ENCODE peak calls at places on chromosomes 5 and 9, in eight cellular contexts. L is fibroblast of lung; M is pancreas; A is NCI-H460; N is AG09309; R is RPMI8226; K is activated CD4-positive, alpha-beta T cell treated with anti-CD3 and anti-CD28 coated beads, Interleukin-2, amount 50 U/mL, for 48 hours; O is A673. S is an unnamed sample.
A peak's percentile ranks its signal among the peaks of the same experiment; 100 is the strongest.

GRCh38 chr5:167579701-167580045 is 711.8 kb upstream of the WWC1 start:
- DNase-seq in L (peak; percentile 69), M (no peak), A (no peak), N (peak; percentile 69), R (no peak), K (no peak), O (no peak), S (no peak)

GRCh38 chr5:151675956-151676712 is 10.6 kb downstream of the SPARC start:
- DNase-seq in L (no peak), M (no peak), A (no peak), N (no peak), R (no peak), K (no peak), O (peak; percentile 33), S (no peak)

GRCh38 chr9:132474253-132474652 is 64.2 kb downstream of the CFAP77 start:
- DNase-seq in L (no peak), M (no peak), A (no peak), N (no peak), R (no peak), K (no peak), O (no peak), S (no peak)

GRCh38 chr5:181045316-181045715 is 5.2 kb downstream of the BTNL9 start:
- DNase-seq in L (no peak), M (no peak), A (no peak), N (no peak), R (no peak), K (no peak), O (no peak), S (no peak)

GRCh38 chr5:135221696-135222095 is 177.3 kb downstream of the MACROH2A1 start:
- DNase-seq in L (no peak), M (no peak), A (no peak), N (no peak), R (no peak), K (no peak), O (no peak), S (no peak)

GRCh38 chr5:146041180-146041789 is 64.1 kb downstream of the PLAC8L1 start:
- DNase-seq in L (no peak), M (no peak), A (no peak), N (no peak), R (peak; percentile 20), K (no peak), O (peak; percentile 43), S (no peak)

GRCh38 chr9:94086468-94086867 is 2.2 kb downstream of the PTPDC1 start:
- DNase-seq in L (peak; percentile 65), M (no peak), A (no peak), N (no peak), R (no peak), K (no peak), O (peak; percentile 20), S (no peak)

GRCh38 chr9:124312290-124313265 is 54.8 kb downstream of the NEK6 start:
- DNase-seq in L (no peak), M (no peak), A (no peak), N (no peak), R (no peak), K (no peak), O (no peak), S (no peak)

GRCh38 chr9:16243798-16244197 is 626.7 kb downstream of the BNC2 start:
- DNase-seq in L (no peak), M (no peak), A (no peak), N (no peak), R (no peak), K (no peak), O (no peak), S (no peak)

GRCh38 chr5:179889885-179890284 is 17.8 kb downstream of the TBC1D9B start:
- DNase-seq in L (no peak), M (no peak), A (no peak), N (no peak), R (no peak), K (no peak), O (no peak), S (no peak)

GRCh38 chr5:78293856-78294249 is 645 bp downstream of the AP3B1 start:
- DNase-seq in L (peak; percentile 15), M (no peak), A (no peak), N (no peak), R (no peak), K (no peak), O (peak; percentile 9), S (no peak)

GRCh38 chr9:95167998-95168397 is 149.5 kb downstream of the FANCC start:
- DNase-seq in L (peak; percentile 97), M (no peak), A (peak; percentile 63), N (peak; percentile 83), R (peak; percentile 62), K (peak; percentile 76), O (peak; percentile 89), S (no peak)

GRCh38 chr5:141934099-141934844 is 10.6 kb downstream of the DELE1 start:
- DNase-seq in L (no peak), M (peak; percentile 74), A (no peak), N (no peak), R (peak; percentile 80), K (no peak), O (no peak), S (no peak)

GRCh38 chr9:98334796-98335195 is 79.3 kb upstream of the TBC1D2 start:
- DNase-seq in L (no peak), M (no peak), A (no peak), N (no peak), R (no peak), K (no peak), O (no peak), S (no peak)

GRCh38 chr9:29126783-29127182 is 1553.5 kb upstream of the C9orf72 start:
- DNase-seq in L (no peak), M (no peak), A (no peak), N (no peak), R (no peak), K (no peak), O (no peak), S (no peak)

GRCh38 chr9:110192531-110193326 is 15.2 kb downstream of the C9orf152 start:
- DNase-seq in L (peak; percentile 81), M (no peak), A (no peak), N (peak; percentile 88), R (peak; percentile 74), K (no peak), O (no peak), S (no peak)

GRCh38 chr5:151123897-151124751 is 33.5 kb downstream of the ANXA6 start:
- DNase-seq in L (peak; percentile 16), M (peak; percentile 81), A (peak; percentile 20), N (no peak), R (peak; percentile 29), K (peak; percentile 62), O (peak; percentile 68), S (no peak)

GRCh38 chr5:178516836-178517235 is 73.4 kb downstream of the COL23A1 start:
- DNase-seq in L (no peak), M (no peak), A (no peak), N (no peak), R (no peak), K (no peak), O (no peak), S (no peak)

GRCh38 chr5:94361161-94361560 is 257.2 kb downstream of the KIAA0825 start:
- DNase-seq in L (no peak), M (no peak), A (no peak), N (peak; percentile 5), R (no peak), K (no peak), O (no peak), S (no peak)

GRCh38 chr5:76710991-76711390 is 4.9 kb upstream of the F2R start:
- DNase-seq in L (peak; percentile 57), M (no peak), A (no peak), N (no peak), R (no peak), K (no peak), O (no peak), S (no peak)

GRCh38 chr5:131163315-131164119 is 1.5 kb downstream of the HINT1 start:
- DNase-seq in L (peak; percentile 48), M (no peak), A (peak; percentile 21), N (no peak), R (peak; percentile 59), K (no peak), O (peak; percentile 19), S (peak; percentile 22)

GRCh38 chr9:137112564-137113384 is 1.8 kb downstream of the DPP7 start:
- DNase-seq in L (no peak), M (peak; percentile 82), A (no peak), N (no peak), R (peak; percentile 7), K (no peak), O (no peak), S (no peak)

GRCh38 chr9:135050072-135050990 is 37.1 kb upstream of the OLFM1 start:
- DNase-seq in L (no peak), M (no peak), A (no peak), N (no peak), R (no peak), K (no peak), O (peak; percentile 29), S (no peak)

GRCh38 chr9:70081120-70081495 is 37.5 kb downstream of the MAMDC2 start:
- DNase-seq in L (peak; percentile 65), M (no peak), A (no peak), N (no peak), R (no peak), K (no peak), O (no peak), S (no peak)